ENCODE peak calls at places on chromosomes 4 and X, in eight cellular contexts. D, P, M, Y, L, K, H and J are unnamed samples.

GRCh38 chrX:100216083-100216482 is 194.0 kb downstream of the PCDH19 start:
- DNase-seq in D (no peak), P (no peak), M (no peak), Y (no peak), L (no peak), K (no peak), H (no peak), J (no peak)

GRCh38 chr4:793941-794621 is 31.8 kb downstream of the CPLX1 start:
- DNase-seq in D (no peak), P (no peak), M (no peak), Y (no peak), L (peak; percentile 31), K (no peak), H (no peak), J (no peak)

GRCh38 chrX:106898462-106898861 is 4.7 kb downstream of the RIPPLY1 start:
- DNase-seq in D (peak; percentile 55), P (no peak), M (no peak), Y (peak; percentile 31), L (no peak), K (no peak), H (no peak), J (peak; percentile 37)

GRCh38 chr4:112645541-112646329 is 8.8 kb downstream of the LARP7 start:
- DNase-seq in D (no peak), P (no peak), M (no peak), Y (no peak), L (no peak), K (no peak), H (no peak), J (no peak)

GRCh38 chr4:24372915-24373314 is 211.4 kb downstream of the DHX15 start:
- DNase-seq in D (no peak), P (no peak), M (no peak), Y (no peak), L (no peak), K (no peak), H (no peak), J (no peak)

GRCh38 chrX:9899640-9900075 is 67.5 kb upstream of the CLDN34 start:
- DNase-seq in D (peak; percentile 74), P (no peak), M (no peak), Y (no peak), L (no peak), K (peak; percentile 61), H (no peak), J (peak; percentile 92)

GRCh38 chr4:159837071-159837470 is 734.2 kb downstream of the RAPGEF2 start:
- DNase-seq in D (no peak), P (no peak), M (no peak), Y (no peak), L (no peak), K (no peak), H (no peak), J (no peak)

GRCh38 chrX:115233497-115234219 is at the start of gene LRCH2:
- DNase-seq in D (peak; percentile 52), P (peak; percentile 52), M (peak; percentile 9), Y (no peak), L (no peak), K (peak; percentile 4), H (peak; percentile 20), J (peak; percentile 34)

GRCh38 chr4:8331567-8331955 is 62.0 kb downstream of the HTRA3 start:
- DNase-seq in D (no peak), P (no peak), M (no peak), Y (no peak), L (no peak), K (no peak), H (no peak), J (no peak)

GRCh38 chrX:97367149-97367548 is 483.4 kb downstream of the RPA4 start:
- DNase-seq in D (peak; percentile 76), P (no peak), M (no peak), Y (no peak), L (no peak), K (peak; percentile 8), H (no peak), J (peak; percentile 42)

GRCh38 chrX:19064175-19064574 is 58.1 kb downstream of the ADGRG2 start:
- DNase-seq in D (no peak), P (no peak), M (no peak), Y (no peak), L (no peak), K (no peak), H (no peak), J (peak; percentile 60)

GRCh38 chr4:108224628-108225053 is 55.9 kb upstream of the LEF1 start:
- DNase-seq in D (peak; percentile 19), P (no peak), M (no peak), Y (no peak), L (no peak), K (peak; percentile 3), H (no peak), J (peak; percentile 68)

GRCh38 chr4:151801547-151802516 is 41.0 kb upstream of the GATB start:
- DNase-seq in D (peak; percentile 64), P (peak; percentile 38), M (peak; percentile 5), Y (peak; percentile 61), L (peak; percentile 67), K (peak; percentile 33), H (no peak), J (peak; percentile 55)

GRCh38 chrX:110341189-110342035 is 17.2 kb upstream of the RTL9 start:
- DNase-seq in D (peak; percentile 88), P (no peak), M (no peak), Y (no peak), L (no peak), K (peak; percentile 44), H (no peak), J (peak; percentile 85)

GRCh38 chr4:85209161-85209560 is 242.7 kb upstream of the WDFY3 start:
- DNase-seq in D (peak; percentile 43), P (no peak), M (no peak), Y (no peak), L (no peak), K (no peak), H (no peak), J (peak; percentile 5)

GRCh38 chrX:40205471-40205870 is 107.7 kb upstream of the BCOR start:
- DNase-seq in D (no peak), P (no peak), M (no peak), Y (peak; percentile 5), L (no peak), K (no peak), H (no peak), J (no peak)

GRCh38 chrX:20265726-20266681 is 705 bp downstream of the RPS6KA3 start:
- DNase-seq in D (peak; percentile 67), P (peak; percentile 64), M (peak; percentile 8), Y (peak; percentile 14), L (peak; percentile 60), K (no peak), H (peak; percentile 15), J (peak; percentile 17)

GRCh38 chr4:184396001-184396400 is 78.3 kb downstream of the IRF2 start:
- DNase-seq in D (no peak), P (peak; percentile 58), M (no peak), Y (no peak), L (no peak), K (no peak), H (no peak), J (no peak)

GRCh38 chr4:2256781-2257191 is 5.1 kb downstream of the MXD4 start:
- DNase-seq in D (no peak), P (peak; percentile 80), M (peak; percentile 48), Y (no peak), L (no peak), K (no peak), H (peak; percentile 56), J (no peak)

GRCh38 chr4:2259036-2259540 is 2.8 kb downstream of the MXD4 start:
- DNase-seq in D (no peak), P (peak; percentile 54), M (no peak), Y (no peak), L (peak; percentile 41), K (no peak), H (peak; percentile 15), J (no peak)

GRCh38 chr4:2258091-2259035 is 3.5 kb downstream of the MXD4 start:
- DNase-seq in D (no peak), P (peak; percentile 50), M (no peak), Y (no peak), L (peak; percentile 45), K (no peak), H (peak; percentile 14), J (no peak)

GRCh38 chr4:2256156-2256731 is 5.7 kb downstream of the MXD4 start:
- DNase-seq in D (no peak), P (peak; percentile 79), M (peak; percentile 39), Y (no peak), L (peak; percentile 45), K (no peak), H (peak; percentile 60), J (no peak)

GRCh38 chr4:2257361-2258001 is 4.4 kb downstream of the MXD4 start:
- DNase-seq in D (no peak), P (peak; percentile 49), M (no peak), Y (no peak), L (peak; percentile 42), K (no peak), H (peak; percentile 20), J (no peak)
- H3K27ac ChIP-seq in D (no peak overlapping the region), P (peak overlapping the region; percentile 60), M (peak overlapping the region; percentile 94), Y (no peak overlapping the region), L (no peak overlapping the region), K (no peak overlapping the region), H (peak overlapping the region; percentile 100), J (no peak overlapping the region)

GRCh38 chr4:66564901-66565648 is 894.8 kb upstream of the EPHA5 start:
- DNase-seq in D (peak; percentile 1), P (no peak), M (no peak), Y (no peak), L (no peak), K (no peak), H (no peak), J (peak; percentile 67)
- H3K27ac ChIP-seq in D (no peak overlapping the region), P (no peak overlapping the region), M (no peak overlapping the region), Y (no peak overlapping the region), L (no peak overlapping the region), K (no peak overlapping the region), H (no peak overlapping the region), J (peak overlapping the region; percentile 86)

GRCh38 chrX:1336331-1337143 is at the start of gene IL3RA:
- DNase-seq in D (peak; percentile 23), P (peak; percentile 32), M (no peak), Y (peak; percentile 87), L (no peak), K (no peak), H (no peak), J (no peak)
- H3K27ac ChIP-seq in D (no peak within 1 kb of the TSS), P (peak within 1 kb of the TSS; percentile 41), M (peak within 1 kb of the TSS; percentile 7), Y (peak within 1 kb of the TSS; percentile 64), L (no peak within 1 kb of the TSS), K (no peak within 1 kb of the TSS), H (peak within 1 kb of the TSS; percentile 77), J (no peak within 1 kb of the TSS)

GRCh38 chrX:129696463-129697155 is 41.9 kb upstream of the APLN start:
- DNase-seq in D (no peak), P (no peak), M (no peak), Y (no peak), L (no peak), K (no peak), H (no peak), J (no peak)
- H3K27ac ChIP-seq in D (no peak overlapping the region), P (no peak overlapping the region), M (no peak overlapping the region), Y (no peak overlapping the region), L (no peak overlapping the region), K (no peak overlapping the region), H (no peak overlapping the region), J (no peak overlapping the region)

DNA sequence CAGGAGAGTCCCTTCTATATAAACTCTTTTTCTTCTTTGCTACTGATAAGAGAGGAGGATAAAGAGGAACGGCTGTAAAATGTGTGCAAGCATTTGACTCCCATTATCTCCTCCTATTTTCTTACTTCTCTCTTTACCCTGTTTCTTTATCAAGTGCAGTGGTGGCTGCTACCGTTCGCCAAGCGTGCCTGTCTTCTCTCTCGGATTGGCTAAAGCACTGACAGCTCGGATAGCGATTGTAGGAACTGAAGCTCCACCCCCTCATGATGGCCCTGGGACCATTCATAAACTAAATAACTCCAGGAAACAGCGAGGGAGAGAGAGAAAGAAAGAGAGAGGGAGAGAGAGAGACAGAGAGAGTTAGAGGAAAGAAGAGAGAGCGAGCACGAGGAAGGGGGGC is 340 bp upstream of the MAB21L2 start:
- DNase-seq in D (no peak), P (no peak), M (no peak), Y (no peak), L (no peak), K (peak; percentile 34), H (no peak), J (peak; percentile 88)
- H3K27ac ChIP-seq in D (no peak overlapping the region), P (no peak overlapping the region), M (no peak overlapping the region), Y (no peak overlapping the region), L (no peak overlapping the region), K (no peak overlapping the region), H (no peak overlapping the region), J (no peak overlapping the region)